ENCODE peak calls at places on chromosomes 1 and 21, in four cellular contexts. N is progenitor cell of endocrine pancreas, M is WTC11, Z is GM12865. C is an unnamed sample.

GRCh38 chr1:155193275-155193990 is 14.3 kb downstream of the THBS3 start:
- DNase-seq in N (peak), M (peak), Z (peak), C (peak)

GRCh38 chr1:25033828-25034451 is 103.9 kb upstream of the RUNX3 start:
- DNase-seq in N (no peak), M (no peak), Z (peak), C (peak)

GRCh38 chr1:32917521-32917920 is 16.3 kb upstream of the TMEM54 start:
- DNase-seq in N (no peak), M (no peak), Z (peak), C (no peak)

GRCh38 chr1:56105397-56105796 is 474.0 kb downstream of the PLPP3 start:
- DNase-seq in N (no peak), M (no peak), Z (peak), C (no peak)

GRCh38 chr1:96660503-96660902 is 61.1 kb upstream of the PTBP2 start:
- DNase-seq in N (no peak), M (no peak), Z (no peak), C (no peak)

GRCh38 chr1:224700915-224701531 is 84.9 kb downstream of the CNIH3 start:
- DNase-seq in N (no peak), M (peak), Z (peak), C (peak)

GRCh38 chr1:168297019-168297418 is 16.3 kb downstream of the TBX19 start:
- DNase-seq in N (no peak), M (no peak), Z (no peak), C (no peak)

GRCh38 chr1:43934279-43934985 is 831 bp downstream of the ARTN start:
- DNase-seq in N (peak), M (peak), Z (peak), C (peak)

GRCh38 chr1:212482006-212482351 is 49.3 kb downstream of the NENF start:
- DNase-seq in N (no peak), M (no peak), Z (no peak), C (no peak)

GRCh38 chr1:56645663-56646330 is 683 bp downstream of the PRKAA2 start:
- DNase-seq in N (no peak), M (peak), Z (no peak), C (peak)

GRCh38 chr1:165539908-165540307 is 3.9 kb upstream of the LRRC52 start:
- DNase-seq in N (no peak), M (no peak), Z (no peak), C (no peak)

GRCh38 chr1:240465531-240465940 is 146.4 kb downstream of the GREM2 start:
- DNase-seq in N (no peak), M (peak), Z (no peak), C (no peak)

GRCh38 chr1:9101510-9102146 is 27.3 kb downstream of the GPR157 start:
- DNase-seq in N (no peak), M (peak), Z (peak), C (peak)

GRCh38 chr1:19361231-19362147 is 49.4 kb downstream of the SLC66A1 start:
- DNase-seq in N (no peak), M (no peak), Z (no peak), C (no peak)

GRCh38 chr1:162421258-162422194 is 9.6 kb upstream of the SH2D1B start:
- DNase-seq in N (no peak), M (no peak), Z (no peak), C (no peak)

GRCh38 chr1:20366076-20366765 is 75.5 kb downstream of the VWA5B1 start:
- DNase-seq in N (no peak), M (peak), Z (no peak), C (no peak)

GRCh38 chr1:186404454-186405051 is 28.9 kb downstream of the ODR4 start:
- DNase-seq in N (no peak), M (no peak), Z (peak), C (peak)

GRCh38 chr1:77605246-77606026 is 77.0 kb downstream of the ZZZ3 start:
- DNase-seq in N (no peak), M (no peak), Z (no peak), C (no peak)

GRCh38 chr1:78839704-78840277 is 166.7 kb downstream of the ADGRL4 start:
- DNase-seq in N (peak), M (peak), Z (peak), C (peak)

GRCh38 chr1:223242382-223242955 is 99.4 kb upstream of the TLR5 start:
- DNase-seq in N (no peak), M (no peak), Z (no peak), C (no peak)

GRCh38 chr1:224427346-224427745 is 7.3 kb downstream of the WDR26 start:
- DNase-seq in N (no peak), M (no peak), Z (no peak), C (no peak)

GRCh38 chr21:46099476-46099875 is 1.6 kb downstream of the COL6A2 start:
- DNase-seq in N (peak), M (peak), Z (no peak), C (no peak)

GRCh38 chr21:46098303-46099141 is 610 bp downstream of the COL6A2 start:
- DNase-seq in N (peak), M (peak), Z (no peak), C (no peak)

GRCh38 chr21:46096596-46096981 is 1.3 kb upstream of the COL6A2 start:
- DNase-seq in N (no peak), M (peak), Z (no peak), C (no peak)

GRCh38 chr21:46096997-46097825 is 701 bp upstream of the COL6A2 start:
- DNase-seq in N (peak), M (peak), Z (no peak), C (no peak)

GRCh38 chr21:46097826-46098286 is at the start of gene COL6A2:
- DNase-seq in N (peak), M (peak), Z (no peak), C (peak)
- TF ChIP-seq CTCF in N (peak), M (no peak), Z (no peak), C (no peak)

GRCh38 chr1:220732137-220732536 is 16.0 kb upstream of the MTARC2 start:
- DNase-seq in N (no peak), M (no peak), Z (no peak), C (no peak)

GRCh38 chr1:220732621-220733020 is 15.5 kb upstream of the MTARC2 start:
- DNase-seq in N (no peak), M (no peak), Z (no peak), C (no peak)

GRCh38 chr1:220727523-220727922 is 20.6 kb upstream of the MTARC2 start:
- DNase-seq in N (no peak), M (no peak), Z (no peak), C (no peak)

GRCh38 chr1:220734571-220735326 is 13.4 kb upstream of the MTARC2 start:
- DNase-seq in N (no peak), M (no peak), Z (no peak), C (no peak)

GRCh38 chr1:220733090-220733569 is 15.0 kb upstream of the MTARC2 start:
- DNase-seq in N (peak), M (peak), Z (peak), C (peak)
- TF ChIP-seq CTCF in N (peak), M (peak), Z (peak), C (peak)

DNA sequence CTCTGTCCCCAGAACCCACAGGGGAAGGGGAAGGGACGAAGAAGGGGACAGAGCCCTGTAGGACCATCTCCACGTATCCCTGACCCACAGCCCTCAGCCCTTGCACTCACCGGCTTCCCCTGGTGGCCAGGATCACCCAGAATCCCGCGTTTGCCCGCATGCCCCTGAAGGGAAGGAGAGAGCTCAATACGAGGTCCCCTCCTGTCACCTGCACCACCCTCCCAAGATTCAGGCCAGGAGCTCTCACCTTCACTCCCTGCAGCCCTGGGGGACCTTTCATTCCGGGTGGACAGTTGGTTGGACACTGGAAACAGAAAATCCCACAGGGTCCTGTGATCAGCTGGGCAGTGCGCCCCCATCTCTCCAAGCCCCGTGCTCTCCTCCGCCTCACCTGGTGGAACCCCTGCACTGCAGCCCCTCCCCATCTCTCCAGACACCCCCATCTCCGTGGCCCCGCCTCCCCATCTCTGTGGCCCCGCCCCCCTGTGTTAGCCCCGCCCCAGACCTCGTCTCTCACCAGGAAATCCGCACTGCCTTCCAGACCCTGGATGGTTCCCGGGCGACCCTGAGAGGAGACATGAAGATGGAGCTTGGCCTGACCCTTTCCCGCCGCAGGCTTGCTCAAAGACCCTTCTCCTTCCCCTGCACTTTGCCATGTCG is 6.0 kb downstream of the COL9A2 start:
- DNase-seq in N (no peak), M (peak), Z (no peak), C (no peak)
- TF ChIP-seq CTCF in N (no peak), M (no peak), Z (peak), C (no peak)

DNA sequence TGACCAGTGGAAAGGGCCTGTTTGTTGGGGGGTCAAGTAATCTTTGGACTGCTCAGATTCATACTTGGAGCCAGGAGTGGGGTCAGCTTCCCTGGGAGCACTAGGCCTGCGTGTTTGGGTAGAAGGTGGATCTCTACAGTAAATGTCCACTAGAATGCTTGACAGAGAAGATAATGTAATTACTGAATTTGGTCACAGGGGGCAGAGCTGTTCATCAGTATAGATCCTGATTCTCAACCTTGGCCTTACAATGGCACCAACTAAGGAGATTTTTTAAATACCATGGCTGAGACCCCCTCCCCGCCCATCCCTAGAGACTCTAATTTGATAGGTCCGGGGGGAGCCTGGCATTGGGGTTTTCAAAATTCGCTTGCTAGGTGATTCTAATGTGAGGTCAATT is 217.5 kb upstream of the PLXNA2 start:
- DNase-seq in N (no peak), M (no peak), Z (peak), C (peak)
- TF ChIP-seq CTCF in N (peak), M (peak), Z (peak), C (peak)

DNA sequence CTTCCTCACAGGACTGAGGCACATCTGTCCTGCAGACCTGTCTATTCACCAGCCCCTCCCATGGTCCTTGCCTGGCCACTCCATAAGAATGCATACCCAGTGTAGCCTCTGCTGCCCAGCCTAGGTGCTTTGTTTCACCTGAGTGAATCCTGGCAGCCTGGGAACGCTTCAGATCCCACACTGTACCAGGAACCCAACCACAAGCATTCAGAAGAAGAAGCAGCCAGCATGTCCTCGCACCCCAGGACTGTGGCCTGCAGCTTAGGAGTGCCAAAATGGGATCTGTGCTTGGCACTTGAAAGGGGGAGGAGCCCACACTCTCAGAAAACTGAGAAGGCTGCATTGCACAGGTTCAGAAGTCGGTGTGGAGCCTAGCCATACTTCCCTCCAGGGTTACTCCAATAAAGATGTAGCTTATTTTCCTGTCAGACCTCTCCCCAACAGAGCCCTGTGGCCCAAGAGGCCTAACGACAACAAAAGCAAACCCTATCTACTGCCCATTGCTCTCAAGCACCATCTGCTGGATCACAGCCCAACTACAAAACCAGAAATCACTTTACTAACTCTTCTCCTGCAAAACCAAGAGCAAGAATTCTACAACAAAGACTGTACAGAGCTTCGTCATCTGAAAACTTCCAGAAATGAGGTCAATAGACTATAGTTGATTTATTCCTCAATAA is 923.1 kb upstream of the NEGR1 start:
- DNase-seq in N (no peak), M (peak), Z (peak), C (no peak)
- TF ChIP-seq CTCF in N (peak), M (no peak), Z (peak), C (no peak)

DNA sequence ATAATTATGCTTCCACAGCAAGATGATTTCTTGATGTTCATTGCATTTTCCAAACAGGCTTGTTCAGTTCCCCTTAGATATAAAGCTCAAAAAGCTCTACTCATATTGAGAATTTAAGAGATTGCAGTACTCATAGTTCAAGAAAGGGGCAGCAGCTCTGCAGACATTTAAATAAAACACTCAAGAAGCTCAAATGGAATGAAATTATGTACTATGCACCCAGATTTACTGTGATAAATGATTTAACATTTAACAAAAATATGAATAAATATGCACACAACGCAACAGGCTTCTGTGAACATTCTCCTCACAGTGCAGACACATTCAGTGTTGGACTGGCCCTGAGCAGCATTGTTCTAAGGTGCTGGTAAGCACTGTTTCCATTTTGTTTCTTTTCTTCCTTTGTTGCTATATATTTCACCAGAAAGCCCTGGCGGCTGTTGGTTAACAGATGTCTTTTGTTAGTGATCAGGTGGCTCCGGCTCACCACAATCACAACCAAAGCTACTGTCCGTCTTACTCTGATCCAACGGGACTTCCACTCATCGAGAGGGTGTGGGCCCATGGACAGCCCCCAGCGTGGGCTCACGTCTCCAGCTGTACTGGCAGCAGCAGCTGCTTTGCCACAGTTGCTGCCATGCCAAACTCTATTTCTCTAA is 1440.3 kb downstream of the NCAM2 start:
- DNase-seq in N (no peak), M (no peak), Z (no peak), C (no peak)
- TF ChIP-seq CTCF in N (no peak), M (no peak), Z (no peak), C (no peak)

GRCh38 chr1:215523128-215523861 is 43.8 kb upstream of the KCTD3 start:
- DNase-seq in N (no peak), M (no peak), Z (no peak), C (no peak)
- TF ChIP-seq CTCF in N (peak), M (no peak), Z (no peak), C (no peak)

GRCh38 chr1:45230537-45230936 is 24.1 kb upstream of the ZSWIM5 start:
- DNase-seq in N (no peak), M (no peak), Z (peak), C (no peak)
- TF ChIP-seq CTCF in N (no peak), M (no peak), Z (peak), C (no peak)

DNA sequence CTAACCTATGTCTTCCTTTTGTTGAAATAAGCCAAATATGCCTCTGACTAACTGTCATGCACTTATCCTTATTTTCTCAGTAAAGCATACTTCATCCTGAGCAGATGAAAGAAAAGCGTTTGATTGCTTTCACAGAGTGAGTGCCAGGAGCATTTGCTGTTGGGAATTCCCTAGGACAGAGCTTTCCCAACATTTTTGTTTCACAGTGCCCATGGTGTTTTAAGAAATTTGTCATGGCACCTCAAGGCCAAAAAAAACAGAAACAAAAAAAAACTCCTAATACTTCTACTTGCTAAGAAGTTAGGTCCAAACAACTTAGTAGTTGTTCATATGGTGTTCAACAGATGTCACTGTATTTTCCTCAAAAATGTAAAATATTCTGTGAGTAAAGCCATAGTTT is 120.8 kb upstream of the BMP8A start:
- DNase-seq in N (no peak), M (no peak), Z (no peak), C (no peak)
- TF ChIP-seq CTCF in N (no peak), M (no peak), Z (no peak), C (no peak)

GRCh38 chr1:37036667-37037053 is 2.3 kb upstream of the GRIK3 start:
- DNase-seq in N (no peak), M (no peak), Z (no peak), C (no peak)

GRCh38 chr1:37038703-37039093 is 4.4 kb upstream of the GRIK3 start:
- DNase-seq in N (no peak), M (no peak), Z (no peak), C (no peak)

GRCh38 chr1:37035828-37036666 is 1.7 kb upstream of the GRIK3 start:
- DNase-seq in N (no peak), M (peak), Z (peak), C (peak)

GRCh38 chr1:37037675-37038074 is 3.4 kb upstream of the GRIK3 start:
- DNase-seq in N (no peak), M (peak), Z (no peak), C (no peak)

GRCh38 chr1:37038079-37038702 is 3.9 kb upstream of the GRIK3 start:
- DNase-seq in N (no peak), M (peak), Z (peak), C (no peak)
- TF ChIP-seq CTCF in N (peak), M (no peak), Z (peak), C (no peak)

C was measured in GM20000.